ENCODE peak calls at places on chromosomes 11 and 22, in five cellular contexts. F, B, T, L and C are unnamed samples.
A peak's percentile ranks its signal among the peaks of the same experiment; 100 is the strongest.

GRCh38 chr11:36427079-36427478 is 83.0 kb downstream of the TRAF6 start:
- DNase-seq in F (no peak), B (no peak), T (no peak), L (no peak), C (no peak)

GRCh38 chr22:47091921-47092700 is 329.7 kb downstream of the TBC1D22A start:
- DNase-seq in F (no peak), B (no peak), T (no peak), L (no peak), C (no peak)

GRCh38 chr22:27768027-27768640 is 33.4 kb downstream of the MN1 start:
- DNase-seq in F (no peak), B (no peak), T (no peak), L (no peak), C (no peak)

GRCh38 chr11:6656581-6656915 is 939 bp upstream of the DCHS1 start:
- DNase-seq in F (no peak), B (no peak), T (no peak), L (no peak), C (no peak)

GRCh38 chr11:2122222-2122906 is 16.8 kb downstream of the IGF2 start:
- DNase-seq in F (no peak), B (peak; percentile 27), T (no peak), L (no peak), C (no peak)

GRCh38 chr11:85950317-85951048 is 95.3 kb downstream of the CCDC83 start:
- DNase-seq in F (no peak), B (no peak), T (no peak), L (no peak), C (no peak)

GRCh38 chr11:118703563-118704106 is 24.2 kb upstream of the TREH start:
- DNase-seq in F (no peak), B (no peak), T (no peak), L (no peak), C (no peak)

GRCh38 chr22:48428556-48429371 is 1398.9 kb downstream of the BRD1 start:
- DNase-seq in F (no peak), B (no peak), T (no peak), L (no peak), C (no peak)

GRCh38 chr22:50011447-50012200 is 941 bp downstream of the IL17REL start:
- DNase-seq in F (no peak), B (no peak), T (no peak), L (no peak), C (no peak)

GRCh38 chr11:12532580-12532979 is 141.6 kb upstream of the TEAD1 start:
- DNase-seq in F (no peak), B (no peak), T (no peak), L (no peak), C (no peak)

GRCh38 chr11:105838668-105839403 is 183.2 kb downstream of the MSANTD4 start:
- DNase-seq in F (no peak), B (peak; percentile 70), T (no peak), L (no peak), C (no peak)

GRCh38 chr11:47724041-47724729 is 9.0 kb upstream of the AGBL2 start:
- DNase-seq in F (no peak), B (peak; percentile 87), T (no peak), L (peak; percentile 50), C (no peak)

GRCh38 chr22:37623075-37624016 is 14.7 kb downstream of the GGA1 start:
- DNase-seq in F (peak; percentile 57), B (no peak), T (peak; percentile 8), L (peak; percentile 75), C (no peak)

GRCh38 chr11:134837166-134837886 is 425.3 kb upstream of the B3GAT1 start:
- DNase-seq in F (no peak), B (no peak), T (no peak), L (no peak), C (no peak)

GRCh38 chr22:45319319-45319675 is 9.6 kb downstream of the FAM118A start:
- DNase-seq in F (no peak), B (peak; percentile 41), T (no peak), L (peak; percentile 50), C (no peak)

GRCh38 chr11:120780239-120780638 is 243.7 kb upstream of the TBCEL start:
- DNase-seq in F (no peak), B (no peak), T (no peak), L (no peak), C (no peak)

GRCh38 chr11:75465701-75466531 is 32.9 kb upstream of the KLHL35 start:
- DNase-seq in F (no peak), B (peak; percentile 19), T (no peak), L (no peak), C (no peak)

DNA sequence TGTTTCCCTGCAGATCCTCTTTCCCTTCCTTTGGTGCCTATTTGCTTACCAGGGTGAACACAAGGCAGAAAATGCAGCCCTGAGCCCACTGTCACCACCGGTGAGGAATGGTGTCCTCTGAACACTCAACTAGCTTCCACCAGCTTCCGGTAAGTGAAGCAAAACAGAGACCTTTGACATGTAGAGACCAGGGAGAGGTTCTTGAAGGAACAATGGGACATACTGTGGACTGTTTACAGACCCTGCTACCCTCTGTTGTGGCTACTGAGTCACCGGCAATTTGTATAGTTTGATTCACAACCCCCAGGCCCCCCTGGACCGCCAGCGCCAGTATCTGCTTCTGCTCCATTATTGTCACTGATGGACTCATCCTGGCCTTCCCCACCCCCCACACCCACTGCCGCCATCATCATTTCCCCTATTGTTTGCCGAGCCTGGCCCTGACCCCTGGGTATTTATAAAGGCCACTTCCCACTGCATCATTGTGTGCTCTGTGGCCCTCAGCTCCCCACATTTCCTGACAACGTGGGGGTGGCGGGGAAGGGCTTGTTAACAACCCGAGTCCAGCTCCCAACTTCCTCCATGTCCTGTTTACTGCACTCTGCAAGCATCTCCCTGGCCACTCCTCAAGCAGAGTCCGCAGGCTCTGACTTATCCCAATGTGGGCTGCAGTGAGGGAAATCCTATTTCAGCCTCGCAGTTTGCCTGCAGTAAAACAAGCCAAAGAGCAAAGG is 252.9 kb downstream of the ETS1 start:
- DNase-seq in F (no peak), B (no peak), T (no peak), L (no peak), C (no peak)
- H3K27ac ChIP-seq in F (no peak overlapping the region), B (no peak overlapping the region), T (no peak overlapping the region), L (no peak overlapping the region), C (no peak overlapping the region)

GRCh38 chr22:36406721-36407120 is 19.0 kb upstream of the MYH9 start:
- DNase-seq in F (no peak), B (no peak), T (no peak), L (no peak), C (no peak)

GRCh38 chr22:36404436-36404835 is 16.7 kb upstream of the MYH9 start:
- DNase-seq in F (no peak), B (no peak), T (no peak), L (no peak), C (no peak)

GRCh38 chr22:36406139-36406538 is 18.4 kb upstream of the MYH9 start:
- DNase-seq in F (no peak), B (no peak), T (no peak), L (no peak), C (no peak)

GRCh38 chr22:36405221-36405631 is 17.5 kb upstream of the MYH9 start:
- DNase-seq in F (no peak), B (no peak), T (no peak), L (no peak), C (no peak)

GRCh38 chr22:36405671-36406070 is 17.9 kb upstream of the MYH9 start:
- DNase-seq in F (no peak), B (no peak), T (no peak), L (no peak), C (no peak)
- H3K27ac ChIP-seq in F (no peak overlapping the region), B (no peak overlapping the region), T (no peak overlapping the region), L (no peak overlapping the region), C (no peak overlapping the region)

GRCh38 chr22:22397292-22397870 is 111.2 kb downstream of the ZNF280B start:
- DNase-seq in F (peak; percentile 37), B (no peak), T (peak; percentile 18), L (peak; percentile 55), C (no peak)

GRCh38 chr22:22396741-22397291 is 111.7 kb downstream of the ZNF280B start:
- DNase-seq in F (no peak), B (no peak), T (no peak), L (no peak), C (no peak)

GRCh38 chr22:22395230-22395629 is 113.3 kb downstream of the ZNF280B start:
- DNase-seq in F (no peak), B (no peak), T (no peak), L (no peak), C (no peak)

GRCh38 chr22:22392131-22392530 is 116.4 kb downstream of the ZNF280B start:
- DNase-seq in F (no peak), B (no peak), T (no peak), L (no peak), C (no peak)

GRCh38 chr22:22394589-22394988 is 114.0 kb downstream of the ZNF280B start:
- DNase-seq in F (no peak), B (no peak), T (no peak), L (no peak), C (no peak)
- H3K27ac ChIP-seq in F (no peak overlapping the region), B (no peak overlapping the region), T (no peak overlapping the region), L (no peak overlapping the region), C (no peak overlapping the region)

DNA sequence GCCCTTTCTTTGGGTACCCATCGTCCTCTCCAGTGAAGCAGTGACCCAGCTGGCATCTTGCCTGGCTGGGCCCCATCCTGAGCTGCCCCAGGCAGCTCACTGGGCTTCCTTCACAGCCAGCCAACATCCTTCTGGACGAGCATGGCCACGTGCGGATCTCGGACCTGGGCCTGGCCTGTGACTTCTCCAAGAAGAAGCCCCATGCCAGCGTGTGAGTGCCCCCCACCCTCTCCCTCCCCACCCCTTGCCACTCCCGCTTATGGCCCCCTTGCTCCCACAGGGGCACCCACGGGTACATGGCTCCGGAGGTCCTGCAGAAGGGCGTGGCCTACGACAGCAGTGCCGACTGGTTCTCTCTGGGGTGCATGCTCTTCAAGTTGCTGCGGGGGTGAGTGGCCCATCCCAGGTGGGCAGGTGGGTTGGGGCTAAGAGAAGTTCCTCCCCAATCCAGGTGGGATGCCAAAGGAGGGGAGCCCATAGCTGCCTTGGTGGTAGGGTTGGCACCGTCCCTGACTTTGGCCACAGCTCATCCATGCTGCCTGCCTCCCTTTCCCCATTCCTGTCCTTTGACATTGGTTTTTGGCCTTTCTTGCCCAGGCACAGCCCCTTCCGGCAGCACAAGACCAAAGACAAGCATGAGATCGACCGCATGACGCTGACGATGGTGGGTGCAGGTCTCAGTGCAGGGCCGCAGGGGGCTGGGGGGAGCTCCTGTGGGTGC is 6.8 kb upstream of the ANKRD13D start:
- DNase-seq in F (no peak), B (no peak), T (no peak), L (no peak), C (no peak)
- H3K27ac ChIP-seq in F (no peak overlapping the region), B (no peak overlapping the region), T (no peak overlapping the region), L (no peak overlapping the region), C (no peak overlapping the region)

GRCh38 chr11:69113226-69113625 is 42.5 kb upstream of the SMIM38 start:
- DNase-seq in F (no peak), B (no peak), T (no peak), L (no peak), C (no peak)

GRCh38 chr11:69110451-69110850 is 45.3 kb upstream of the SMIM38 start:
- DNase-seq in F (no peak), B (no peak), T (no peak), L (no peak), C (no peak)

GRCh38 chr11:69113646-69114340 is 41.9 kb upstream of the SMIM38 start:
- DNase-seq in F (no peak), B (no peak), T (no peak), L (no peak), C (no peak)

GRCh38 chr11:69109101-69109500 is 46.6 kb upstream of the SMIM38 start:
- DNase-seq in F (no peak), B (no peak), T (no peak), L (no peak), C (no peak)

GRCh38 chr11:69111578-69112247 is 44.0 kb upstream of the SMIM38 start:
- DNase-seq in F (no peak), B (no peak), T (no peak), L (peak; percentile 50), C (no peak)
- H3K27ac ChIP-seq in F (peak overlapping the region; percentile 35), B (no peak overlapping the region), T (peak overlapping the region; percentile 52), L (no peak overlapping the region), C (no peak overlapping the region)

GRCh38 chr22:41825376-41825775 is 7.5 kb upstream of the SREBF2 start:
- DNase-seq in F (no peak), B (peak; percentile 7), T (no peak), L (no peak), C (no peak)
- H3K27ac ChIP-seq in F (no peak overlapping the region), B (no peak overlapping the region), T (no peak overlapping the region), L (peak overlapping the region; percentile 15), C (peak overlapping the region; percentile 15)